ENCODE peak calls at places on chromosomes 5 and 9, in ten cellular contexts. Q is uterus, F is astrocyte, X is astrocyte of the spinal cord, H is foreskin fibroblast, N is AG04450, D is tibial artery, V is hepatocyte, T is heart left ventricle, O is H1. Z is an unnamed sample.

GRCh38 chr5:64744914-64745313 is 23.6 kb downstream of the SREK1IP1 start:
- DNase-seq in H (no peak), F (no peak), D (no peak), Q (no peak), V (no peak), N (no peak), T (no peak), X (no peak), O (no peak), Z (no peak)

GRCh38 chr5:81238460-81238859 is 5.3 kb downstream of the CKMT2 start:
- DNase-seq in T (no peak), D (no peak), O (no peak), F (no peak), V (no peak), Q (no peak), N (no peak), H (no peak), X (no peak), Z (no peak)

GRCh38 chr5:7983433-7983832 is 114.5 kb downstream of the MTRR start:
- DNase-seq in X (no peak), Q (no peak), T (no peak), V (no peak), D (no peak), O (no peak), N (no peak), H (no peak), F (no peak), Z (no peak)

GRCh38 chr5:68538886-68539420 is 323.4 kb downstream of the PIK3R1 start:
- DNase-seq in F (no peak), H (no peak), T (no peak), X (no peak), Q (no peak), N (no peak), V (no peak), D (no peak), O (no peak), Z (no peak)

GRCh38 chr5:151139015-151139414 is 18.6 kb downstream of the ANXA6 start:
- DNase-seq in N (no peak), T (no peak), Q (no peak), V (no peak), F (no peak), O (no peak), X (no peak), D (no peak), H (no peak), Z (no peak)

GRCh38 chr9:12815895-12816294 is 41.1 kb downstream of the LURAP1L start:
- DNase-seq in H (peak; percentile 71), V (no peak), F (no peak), O (no peak), N (peak; percentile 33), D (no peak), Q (no peak), T (no peak), X (no peak), Z (peak; percentile 46)

GRCh38 chr5:24225051-24225450 is 419.7 kb downstream of the CDH10 start:
- DNase-seq in O (no peak), Q (no peak), F (peak; percentile 37), V (no peak), N (no peak), X (peak; percentile 30), T (no peak), H (peak; percentile 4), D (no peak), Z (peak; percentile 17)

GRCh38 chr9:21357479-21358290 is 7.0 kb upstream of the IFNA6 start:
- DNase-seq in N (no peak), O (no peak), V (no peak), D (no peak), X (peak; percentile 4), H (peak; percentile 23), Q (no peak), F (peak; percentile 4), T (no peak), Z (no peak)

GRCh38 chr9:35820076-35820475 is 5.2 kb upstream of the HINT2 start:
- DNase-seq in O (no peak), Q (no peak), H (peak; percentile 89), V (no peak), D (no peak), F (peak; percentile 52), N (no peak), X (peak; percentile 56), T (no peak), Z (peak; percentile 41)

GRCh38 chr9:89226076-89226475 is 47.5 kb upstream of the SHC3 start:
- DNase-seq in T (no peak), O (peak; percentile 72), X (peak; percentile 32), D (no peak), H (no peak), V (peak; percentile 43), N (no peak), F (peak; percentile 39), Q (peak; percentile 79), Z (no peak)

GRCh38 chr5:179973391-179973790 is 65.7 kb upstream of the TBC1D9B start:
- DNase-seq in O (no peak), F (no peak), H (no peak), Q (no peak), V (no peak), N (no peak), T (no peak), X (no peak), D (no peak), Z (no peak)

GRCh38 chr5:116740771-116741170 is 166.1 kb upstream of the SEMA6A start:
- DNase-seq in X (no peak), Q (no peak), H (no peak), O (no peak), T (no peak), F (no peak), N (no peak), V (no peak), D (no peak), Z (no peak)

GRCh38 chr5:140258016-140258415 is 44.9 kb downstream of the PFDN1 start:
- DNase-seq in D (no peak), O (no peak), Q (no peak), N (no peak), X (no peak), F (peak; percentile 54), T (no peak), V (no peak), H (peak; percentile 79), Z (no peak)

GRCh38 chr9:127503379-127503921 is 52.1 kb downstream of the LRSAM1 start:
- DNase-seq in X (no peak), O (no peak), V (no peak), T (no peak), N (no peak), Q (no peak), D (no peak), F (no peak), H (peak; percentile 31), Z (no peak)

GRCh38 chr5:9148242-9148641 is 397.6 kb downstream of the SEMA5A start:
- DNase-seq in X (no peak), Q (no peak), N (no peak), V (no peak), F (peak; percentile 4), T (no peak), H (peak; percentile 74), O (no peak), D (no peak), Z (peak; percentile 31)
- TF ChIP-seq CTCF in X (no peak), Q (no peak), N (no peak), V (no peak), F (no peak), T (no peak), H (no peak), O (no peak), D (no peak), Z (no peak)

DNA sequence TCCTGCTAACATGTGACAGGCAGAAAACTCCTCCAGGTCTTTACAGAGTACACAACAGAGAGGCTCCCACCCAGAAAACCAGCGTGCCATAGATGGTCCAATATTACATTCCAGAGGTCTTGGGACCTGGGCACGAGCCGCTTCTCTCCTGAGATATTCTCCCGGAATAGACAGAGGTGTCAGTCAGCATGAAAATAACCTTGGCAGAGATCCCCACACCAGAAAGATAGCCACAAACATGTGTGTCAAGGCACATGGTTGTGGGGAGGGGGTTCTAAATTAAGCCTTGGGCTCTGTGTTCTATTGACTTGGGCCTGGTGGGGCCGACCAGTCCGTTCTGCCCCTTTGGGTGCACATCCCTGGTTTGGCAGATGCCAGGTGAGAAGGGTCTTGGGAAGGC is 78.4 kb downstream of the BOD1 start:
- DNase-seq in V (no peak), H (no peak), T (peak; percentile 53), Q (no peak), O (no peak), N (no peak), F (no peak), D (no peak), X (no peak), Z (no peak)
- H3K4me3 ChIP-seq in V (no peak overlapping the region), H (no peak overlapping the region), T (no peak overlapping the region), Q (no peak overlapping the region), O (no peak overlapping the region), N (no peak overlapping the region), F (no peak overlapping the region), D (no peak overlapping the region), X (no peak overlapping the region), Z (no peak overlapping the region)

DNA sequence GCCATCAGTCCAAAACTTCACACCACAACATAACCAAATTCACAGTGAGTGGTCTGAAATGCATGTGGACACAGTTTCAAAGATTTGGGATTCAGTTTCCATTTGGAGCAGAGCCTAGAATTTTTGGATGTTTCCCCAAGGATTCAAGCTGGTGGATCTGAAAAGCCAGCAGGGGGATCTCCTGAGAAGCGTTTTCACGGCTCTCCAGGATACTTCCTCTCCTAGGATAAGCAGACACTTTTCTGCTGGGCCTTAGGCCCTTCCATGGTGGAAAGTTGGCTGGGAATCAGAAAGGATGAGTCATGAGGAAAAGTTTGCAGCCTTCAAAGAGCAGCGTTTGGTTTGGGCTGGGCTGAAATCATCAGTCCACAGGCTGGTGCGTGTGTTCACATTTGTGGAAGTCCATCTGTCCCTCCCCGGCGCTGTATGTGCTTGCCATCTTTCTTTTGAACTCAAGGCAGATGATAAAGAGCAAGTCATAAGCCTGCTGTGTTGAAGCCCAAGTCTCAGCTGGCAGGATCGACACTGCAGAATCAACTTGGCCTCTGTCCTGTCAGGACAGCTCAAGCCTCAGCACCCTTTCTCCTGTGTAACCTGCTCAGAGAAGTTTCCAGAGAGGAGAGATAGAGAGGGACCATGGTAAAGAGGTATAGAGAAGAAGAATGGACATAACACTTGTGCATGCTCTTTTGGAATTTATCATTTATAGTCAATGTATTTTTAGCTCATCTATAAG is 152.6 kb upstream of the MSX2 start:
- DNase-seq in N (peak; percentile 96), T (peak; percentile 41), X (peak; percentile 95), H (peak; percentile 63), O (no peak), V (peak; percentile 92), Q (peak; percentile 55), F (peak; percentile 95), D (peak; percentile 58), Z (peak; percentile 78)
- TF ChIP-seq CTCF in N (peak; percentile 72), T (no peak), X (peak; percentile 47), H (peak; percentile 45), O (no peak), V (peak; percentile 50), Q (peak; percentile 36), F (peak; percentile 29), D (no peak), Z (no peak)

DNA sequence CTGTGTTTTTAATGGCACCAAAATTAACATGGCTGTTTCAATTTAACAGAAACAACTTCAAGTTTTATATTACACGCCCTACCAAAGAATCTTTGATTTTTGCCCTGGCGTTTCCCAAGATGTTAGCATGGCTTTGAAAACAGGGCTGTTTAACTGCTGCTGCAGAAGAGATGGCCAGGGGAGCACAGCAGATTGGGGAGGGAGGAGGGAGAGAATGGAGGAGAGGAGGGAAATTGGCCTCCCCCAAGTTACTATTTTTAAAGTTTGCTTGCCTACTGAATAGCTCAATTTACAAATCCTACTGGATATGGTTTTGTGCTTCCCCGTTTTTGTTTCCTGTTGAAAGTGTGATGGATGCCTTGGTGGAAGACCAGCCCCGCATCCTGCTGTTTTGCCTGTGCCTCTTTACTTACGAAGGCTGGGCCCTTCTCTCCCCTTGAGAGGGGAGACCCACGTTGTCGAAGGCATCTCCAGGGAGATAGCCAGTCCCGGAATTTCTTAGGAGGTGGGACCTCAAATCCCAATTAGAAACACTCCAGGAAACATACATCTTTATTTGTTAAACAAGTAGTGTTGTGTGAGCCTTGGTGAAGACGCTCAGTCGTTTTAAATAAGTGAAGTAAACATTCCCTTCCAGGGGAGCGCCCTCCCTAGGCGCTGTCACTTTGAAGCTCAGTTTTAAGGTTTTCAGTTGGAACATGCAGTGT is 98.6 kb downstream of the AOPEP start:
- DNase-seq in N (no peak), X (no peak), Q (no peak), O (peak; percentile 59), D (no peak), F (no peak), T (no peak), V (no peak), H (no peak), Z (no peak)
- H3K4me3 ChIP-seq in N (no peak overlapping the region), X (no peak overlapping the region), Q (peak overlapping the region; percentile 1), O (no peak overlapping the region), D (peak overlapping the region; percentile 2), F (no peak overlapping the region), T (no peak overlapping the region), V (no peak overlapping the region), H (no peak overlapping the region), Z (no peak overlapping the region)